ENCODE peak calls at places on chromosomes 1 and 21, in five cellular contexts. D is HFF-Myc; B is stimulated activated naive CD8-positive, alpha-beta T cell treated with anti-CD3 and anti-CD28 coated beads, Interleukin-15, amount 100 ng/mL, for 72 hours; V is skeletal muscle cell; Z is nephron progenitor cell. E is an unnamed sample.
A peak's percentile ranks its signal among the peaks of the same experiment; 100 is the strongest.

GRCh38 chr1:85134583-85135455 is 66.0 kb downstream of the SYDE2 start:
- DNase-seq in B (no peak), D (no peak), Z (no peak), V (peak; percentile 40), E (no peak)

GRCh38 chr1:1759456-1760344 is 18.6 kb downstream of the NADK start:
- DNase-seq in V (no peak), B (no peak), Z (no peak), D (no peak), E (no peak)

GRCh38 chr1:157209514-157209913 is 71.3 kb upstream of the ETV3 start:
- DNase-seq in D (no peak), Z (no peak), B (no peak), V (no peak), E (no peak)

GRCh38 chr1:10734900-10735602 is 61.4 kb downstream of the CASZ1 start:
- DNase-seq in Z (peak; percentile 60), B (no peak), V (no peak), D (no peak), E (no peak)

GRCh38 chr21:39667353-39667891 is 54.7 kb downstream of the B3GALT5 start:
- DNase-seq in B (no peak), V (no peak), D (no peak), Z (no peak), E (no peak)

GRCh38 chr1:164748253-164748899 is 189.4 kb downstream of the PBX1 start:
- DNase-seq in V (peak; percentile 87), D (peak; percentile 92), B (no peak), Z (no peak), E (no peak)

GRCh38 chr1:192530254-192530653 is 45.3 kb upstream of the RGS1 start:
- DNase-seq in D (no peak), V (no peak), B (no peak), Z (no peak), E (peak; percentile 77)

GRCh38 chr1:110254604-110255003 is 44.5 kb downstream of the KCNC4 start:
- DNase-seq in B (no peak), V (no peak), D (no peak), Z (no peak), E (no peak)

GRCh38 chr1:5200006-5200405 is 545.6 kb downstream of the AJAP1 start:
- DNase-seq in V (no peak), B (no peak), D (no peak), Z (no peak), E (no peak)

GRCh38 chr1:193846881-193847280 is 660.5 kb upstream of the B3GALT2 start:
- DNase-seq in V (no peak), B (no peak), Z (no peak), D (no peak), E (no peak)

GRCh38 chr1:15965228-15965767 is 10.6 kb downstream of the ZBTB17 start:
- DNase-seq in Z (no peak), D (no peak), B (peak; percentile 46), V (no peak), E (no peak)

GRCh38 chr1:171219751-171220385 is 28.4 kb upstream of the FMO1 start:
- DNase-seq in V (peak; percentile 74), B (no peak), D (peak; percentile 69), Z (no peak), E (no peak)

GRCh38 chr21:16954787-16955186 is 558.1 kb upstream of the CXADR start:
- DNase-seq in D (no peak), V (no peak), B (no peak), Z (no peak), E (no peak)

GRCh38 chr1:113207019-113207418 is 134.0 kb downstream of the LRIG2 start:
- DNase-seq in Z (no peak), B (no peak), D (no peak), V (no peak), E (no peak)

GRCh38 chr1:184513966-184514365 is 127.1 kb downstream of the C1orf21 start:
- DNase-seq in Z (no peak), V (no peak), B (no peak), D (no peak), E (no peak)

GRCh38 chr1:63632110-63632509 is 38.9 kb downstream of the PGM1 start:
- DNase-seq in B (no peak), Z (no peak), D (no peak), V (no peak), E (no peak)

GRCh38 chr1:8510041-8510823 is 192.3 kb downstream of the SLC45A1 start:
- DNase-seq in V (peak; percentile 30), D (no peak), B (no peak), Z (no peak), E (no peak)

GRCh38 chr1:202553560-202554038 is 156.7 kb downstream of the SYT2 start:
- DNase-seq in B (no peak), Z (no peak), V (peak; percentile 69), D (no peak), E (peak; percentile 9)

GRCh38 chr1:179082308-179083030 is 599 bp downstream of the TOR3A start:
- DNase-seq in B (peak; percentile 33), Z (peak; percentile 56), V (no peak), D (no peak), E (peak; percentile 66)

GRCh38 chr1:192066202-192066601 is 92.1 kb upstream of the RGS18 start:
- DNase-seq in Z (no peak), V (no peak), B (no peak), D (no peak), E (no peak)

GRCh38 chr1:237562247-237562823 is 328.4 kb downstream of the ZP4 start:
- DNase-seq in B (peak; percentile 6), Z (peak; percentile 32), V (peak; percentile 10), D (peak; percentile 22), E (peak; percentile 31)

GRCh38 chr21:41583274-41583790 is 75.4 kb upstream of the TMPRSS2 start:
- DNase-seq in D (no peak), Z (no peak), B (no peak), V (no peak), E (no peak)

GRCh38 chr1:224488806-224489584 is 54.4 kb upstream of the WDR26 start:
- DNase-seq in V (no peak), B (no peak), Z (no peak), D (no peak), E (no peak)

GRCh38 chr1:8815582-8816285 is 1.7 kb downstream of the RERE start:
- DNase-seq in B (no peak), D (no peak), V (no peak), Z (no peak), E (no peak)

GRCh38 chr1:89547563-89548485 is 23.2 kb downstream of the LRRC8B start:
- DNase-seq in B (no peak), V (peak; percentile 75), D (no peak), Z (no peak), E (peak; percentile 16)

GRCh38 chr21:35395728-35396127 is 346.6 kb upstream of the RUNX1 start:
- DNase-seq in Z (no peak), V (peak; percentile 18), D (no peak), B (no peak), E (no peak)

E was measured in GM06990.